ENCODE peak calls at places on chromosome 4, in eight cellular contexts. N, M, T, O, C, V, L and E are unnamed samples.

GRCh38 chr4:24973471-24974251 is 57.1 kb downstream of the LGI2 start:
- DNase-seq in N (no peak), M (no peak), T (no peak), O (no peak), C (no peak), V (no peak), L (no peak), E (no peak)

GRCh38 chr4:33739886-33740285 is 2504.4 kb downstream of the ARAP2 start:
- DNase-seq in N (no peak), M (no peak), T (no peak), O (no peak), C (no peak), V (no peak), L (no peak), E (no peak)

GRCh38 chr4:39446842-39447573 is 11.7 kb downstream of the RPL9 start:
- DNase-seq in N (peak), M (peak), T (peak), O (peak), C (no peak), V (peak), L (peak), E (peak)

GRCh38 chr4:7912826-7913225 is 26.8 kb downstream of the AFAP1 start:
- DNase-seq in N (no peak), M (no peak), T (no peak), O (no peak), C (no peak), V (no peak), L (no peak), E (no peak)

GRCh38 chr4:101597204-101597603 is 193.3 kb upstream of the BANK1 start:
- DNase-seq in N (no peak), M (peak), T (no peak), O (no peak), C (no peak), V (no peak), L (no peak), E (no peak)

GRCh38 chr4:94536649-94537464 is 85.1 kb downstream of the PDLIM5 start:
- DNase-seq in N (no peak), M (no peak), T (no peak), O (no peak), C (no peak), V (no peak), L (no peak), E (no peak)

GRCh38 chr4:178329226-178329872 is 887.1 kb upstream of the AGA start:
- DNase-seq in N (no peak), M (no peak), T (no peak), O (no peak), C (no peak), V (no peak), L (no peak), E (no peak)

GRCh38 chr4:186729856-186730255 is 6.2 kb upstream of the FAT1 start:
- DNase-seq in N (no peak), M (no peak), T (no peak), O (no peak), C (no peak), V (no peak), L (no peak), E (no peak)

GRCh38 chr4:40228497-40229365 is 31.9 kb downstream of the RHOH start:
- DNase-seq in N (no peak), M (no peak), T (no peak), O (no peak), C (no peak), V (no peak), L (no peak), E (no peak)

GRCh38 chr4:184024637-184025036 is 119.5 kb downstream of the STOX2 start:
- DNase-seq in N (no peak), M (no peak), T (no peak), O (no peak), C (no peak), V (no peak), L (no peak), E (no peak)

GRCh38 chr4:142347241-142347640 is 498.9 kb downstream of the INPP4B start:
- DNase-seq in N (peak), M (no peak), T (no peak), O (no peak), C (no peak), V (no peak), L (peak), E (no peak)

GRCh38 chr4:177047070-177047850 is 254.5 kb upstream of the VEGFC start:
- DNase-seq in N (peak), M (peak), T (peak), O (peak), C (peak), V (no peak), L (peak), E (peak)

GRCh38 chr4:109164011-109164410 is 138.4 kb downstream of the COL25A1 start:
- DNase-seq in N (peak), M (no peak), T (no peak), O (no peak), C (no peak), V (no peak), L (peak), E (no peak)

GRCh38 chr4:15482346-15482745 is 12.7 kb downstream of the CC2D2A start:
- DNase-seq in N (no peak), M (no peak), T (no peak), O (no peak), C (no peak), V (no peak), L (no peak), E (no peak)

GRCh38 chr4:176898791-176899190 is 106.1 kb upstream of the VEGFC start:
- DNase-seq in N (no peak), M (no peak), T (no peak), O (no peak), C (no peak), V (no peak), L (no peak), E (no peak)

GRCh38 chr4:105191621-105192210 is 45.0 kb downstream of the TET2 start:
- DNase-seq in N (no peak), M (no peak), T (no peak), O (no peak), C (no peak), V (no peak), L (peak), E (no peak)

GRCh38 chr4:100147198-100147597 is 43.1 kb downstream of the DDIT4L start:
- DNase-seq in N (no peak), M (no peak), T (no peak), O (no peak), C (no peak), V (no peak), L (no peak), E (no peak)

GRCh38 chr4:176404591-176404990 is 84.8 kb downstream of the SPCS3 start:
- DNase-seq in N (no peak), M (no peak), T (no peak), O (no peak), C (no peak), V (no peak), L (peak), E (no peak)

GRCh38 chr4:183988874-183989273 is 83.8 kb downstream of the STOX2 start:
- DNase-seq in N (no peak), M (no peak), T (no peak), O (peak), C (no peak), V (no peak), L (no peak), E (no peak)

GRCh38 chr4:75514949-75515612 is 808 bp downstream of the THAP6 start:
- DNase-seq in N (no peak), M (peak), T (no peak), O (no peak), C (no peak), V (no peak), L (no peak), E (no peak)

GRCh38 chr4:82954212-82954611 is 53.7 kb downstream of the THAP9 start:
- DNase-seq in N (no peak), M (no peak), T (no peak), O (no peak), C (no peak), V (no peak), L (no peak), E (no peak)

GRCh38 chr4:56531149-56531770 is 25.7 kb downstream of the ARL9 start:
- DNase-seq in N (no peak), M (no peak), T (no peak), O (no peak), C (no peak), V (no peak), L (no peak), E (no peak)

GRCh38 chr4:160026720-160027119 is 923.8 kb downstream of the RAPGEF2 start:
- DNase-seq in N (peak), M (no peak), T (no peak), O (no peak), C (no peak), V (no peak), L (peak), E (no peak)

GRCh38 chr4:91256043-91256442 is 1047.7 kb upstream of the GRID2 start:
- DNase-seq in N (no peak), M (no peak), T (no peak), O (no peak), C (no peak), V (peak), L (no peak), E (no peak)

GRCh38 chr4:49032440-49033161 is 46.5 kb downstream of the CWH43 start:
- DNase-seq in N (no peak), M (no peak), T (no peak), O (no peak), C (no peak), V (no peak), L (no peak), E (no peak)

GRCh38 chr4:54228563-54229501 is at the start of gene PDGFRA:
- DNase-seq in N (peak), M (no peak), T (peak), O (peak), C (peak), V (no peak), L (peak), E (no peak)

GRCh38 chr4:148216866-148217814 is 225.1 kb downstream of the NR3C2 start:
- DNase-seq in N (no peak), M (peak), T (no peak), O (no peak), C (no peak), V (no peak), L (peak), E (peak)

GRCh38 chr4:42627887-42628646 is 28.8 kb downstream of the ATP8A1 start:
- DNase-seq in N (no peak), M (peak), T (peak), O (peak), C (no peak), V (no peak), L (no peak), E (peak)

GRCh38 chr4:182143086-182143821 is 99.9 kb upstream of the TENM3 start:
- DNase-seq in N (peak), M (no peak), T (no peak), O (peak), C (no peak), V (no peak), L (peak), E (no peak)

GRCh38 chr4:143482753-143483362 is 30.6 kb upstream of the SMARCA5 start:
- DNase-seq in N (peak), M (no peak), T (peak), O (no peak), C (peak), V (no peak), L (peak), E (no peak)

GRCh38 chr4:79982587-79983327 is 90.3 kb downstream of the ANTXR2 start:
- DNase-seq in N (no peak), M (no peak), T (no peak), O (no peak), C (no peak), V (no peak), L (no peak), E (no peak)

GRCh38 chr4:151841107-151841506 is 80.3 kb upstream of the GATB start:
- DNase-seq in N (no peak), M (no peak), T (no peak), O (no peak), C (no peak), V (no peak), L (no peak), E (no peak)

GRCh38 chr4:164571593-164572385 is 182.1 kb upstream of the SMIM31 start:
- DNase-seq in N (peak), M (no peak), T (no peak), O (no peak), C (no peak), V (peak), L (peak), E (no peak)

GRCh38 chr4:11423465-11423864 is 5.2 kb downstream of the HS3ST1 start:
- DNase-seq in N (no peak), M (no peak), T (no peak), O (peak), C (no peak), V (no peak), L (no peak), E (no peak)
- H3K27ac ChIP-seq in N (no peak), M (no peak), T (no peak), O (no peak), C (no peak), V (no peak), L (no peak), E (no peak)

GRCh38 chr4:111070390-111070789 is 447.5 kb upstream of the PITX2 start:
- DNase-seq in N (no peak), M (no peak), T (no peak), O (no peak), C (no peak), V (no peak), L (no peak), E (no peak)

GRCh38 chr4:111066887-111067286 is 444.0 kb upstream of the PITX2 start:
- DNase-seq in N (peak), M (no peak), T (no peak), O (no peak), C (no peak), V (no peak), L (peak), E (no peak)

GRCh38 chr4:111064342-111064993 is 441.6 kb upstream of the PITX2 start:
- DNase-seq in N (no peak), M (no peak), T (no peak), O (no peak), C (no peak), V (peak), L (peak), E (no peak)

GRCh38 chr4:111066001-111066400 is 443.1 kb upstream of the PITX2 start:
- DNase-seq in N (no peak), M (no peak), T (no peak), O (no peak), C (no peak), V (no peak), L (peak), E (no peak)

GRCh38 chr4:111066447-111066846 is 443.6 kb upstream of the PITX2 start:
- DNase-seq in N (no peak), M (no peak), T (no peak), O (no peak), C (no peak), V (no peak), L (peak), E (no peak)
- H3K27ac ChIP-seq in N (no peak), M (no peak), T (no peak), O (no peak), C (no peak), V (no peak), L (no peak), E (no peak)

GRCh38 chr4:130653842-130654241 is 1557.9 kb downstream of the C4orf33 start:
- DNase-seq in N (no peak), M (no peak), T (no peak), O (no peak), C (no peak), V (no peak), L (no peak), E (no peak)
- H3K27ac ChIP-seq in N (no peak), M (no peak), T (no peak), O (no peak), C (no peak), V (no peak), L (no peak), E (no peak)

GRCh38 chr4:88702780-88703179 is 5.2 kb upstream of the NAP1L5 start:
- DNase-seq in N (no peak), M (no peak), T (no peak), O (no peak), C (no peak), V (no peak), L (no peak), E (no peak)

GRCh38 chr4:88709989-88710388 is 12.4 kb upstream of the NAP1L5 start:
- DNase-seq in N (no peak), M (no peak), T (no peak), O (no peak), C (no peak), V (no peak), L (no peak), E (no peak)

GRCh38 chr4:88705805-88706518 is 8.3 kb upstream of the NAP1L5 start:
- DNase-seq in N (no peak), M (no peak), T (no peak), O (no peak), C (no peak), V (no peak), L (peak), E (no peak)

GRCh38 chr4:88705223-88705622 is 7.6 kb upstream of the NAP1L5 start:
- DNase-seq in N (no peak), M (no peak), T (no peak), O (no peak), C (no peak), V (no peak), L (no peak), E (no peak)

DNA sequence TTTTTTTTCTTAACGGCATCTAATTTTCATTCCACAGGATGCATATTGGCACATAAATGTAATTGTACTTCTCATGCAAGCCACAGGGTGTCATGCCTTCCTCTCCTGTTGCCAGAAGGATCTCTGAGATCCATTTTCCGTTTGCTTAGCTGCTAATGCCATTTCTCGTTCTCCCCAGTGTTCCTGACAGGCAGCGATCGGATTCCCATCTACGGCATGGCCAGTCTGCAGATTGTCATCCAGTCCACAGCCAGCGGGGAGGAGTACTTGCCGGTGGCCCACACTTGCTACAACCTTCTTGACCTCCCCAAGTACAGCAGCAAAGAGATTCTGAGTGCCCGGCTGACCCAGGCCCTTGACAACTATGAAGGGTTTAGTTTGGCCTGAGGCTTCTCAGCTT is 8.9 kb upstream of the NAP1L5 start:
- DNase-seq in N (peak), M (no peak), T (no peak), O (peak), C (peak), V (no peak), L (peak), E (no peak)
- H3K27ac ChIP-seq in N (peak), M (no peak), T (peak), O (no peak), C (no peak), V (no peak), L (peak), E (no peak)

GRCh38 chr4:26272654-26273307 is 48.0 kb upstream of the RBPJ start:
- DNase-seq in N (no peak), M (no peak), T (no peak), O (no peak), C (no peak), V (no peak), L (no peak), E (no peak)
- H3K27ac ChIP-seq in N (no peak), M (no peak), T (no peak), O (no peak), C (no peak), V (no peak), L (no peak), E (no peak)

GRCh38 chr4:71290074-71290473 is 48.7 kb upstream of the SLC4A4 start:
- DNase-seq in N (no peak), M (no peak), T (no peak), O (no peak), C (peak), V (no peak), L (peak), E (no peak)

GRCh38 chr4:71290481-71290880 is 48.3 kb upstream of the SLC4A4 start:
- DNase-seq in N (no peak), M (no peak), T (no peak), O (no peak), C (no peak), V (no peak), L (peak), E (no peak)

GRCh38 chr4:71292228-71292627 is 46.6 kb upstream of the SLC4A4 start:
- DNase-seq in N (no peak), M (no peak), T (no peak), O (no peak), C (no peak), V (no peak), L (no peak), E (no peak)

GRCh38 chr4:71287305-71287704 is 51.5 kb upstream of the SLC4A4 start:
- DNase-seq in N (no peak), M (no peak), T (no peak), O (no peak), C (no peak), V (no peak), L (no peak), E (no peak)

DNA sequence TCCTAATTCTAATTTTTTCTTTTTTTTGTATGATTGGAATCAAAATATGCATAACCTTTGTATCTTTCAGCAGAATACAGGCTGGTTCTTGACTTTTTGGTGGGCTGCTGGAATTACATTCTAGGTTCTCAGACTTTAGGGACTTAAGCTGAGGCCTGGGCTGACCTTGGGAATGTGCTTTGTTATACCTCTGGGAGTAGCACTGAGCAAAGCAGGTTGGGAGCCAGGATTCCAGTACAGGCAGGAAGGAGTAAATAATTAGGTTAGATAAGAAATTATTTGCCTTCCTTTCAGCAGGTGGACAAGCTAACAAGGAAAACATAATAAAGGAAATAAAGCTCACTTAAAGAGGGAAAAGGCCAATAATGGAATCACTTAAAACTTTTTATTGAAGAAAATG is 49.9 kb upstream of the SLC4A4 start:
- DNase-seq in N (no peak), M (no peak), T (no peak), O (no peak), C (no peak), V (no peak), L (no peak), E (peak)
- H3K27ac ChIP-seq in N (no peak), M (no peak), T (no peak), O (no peak), C (no peak), V (no peak), L (peak), E (no peak)

DNA sequence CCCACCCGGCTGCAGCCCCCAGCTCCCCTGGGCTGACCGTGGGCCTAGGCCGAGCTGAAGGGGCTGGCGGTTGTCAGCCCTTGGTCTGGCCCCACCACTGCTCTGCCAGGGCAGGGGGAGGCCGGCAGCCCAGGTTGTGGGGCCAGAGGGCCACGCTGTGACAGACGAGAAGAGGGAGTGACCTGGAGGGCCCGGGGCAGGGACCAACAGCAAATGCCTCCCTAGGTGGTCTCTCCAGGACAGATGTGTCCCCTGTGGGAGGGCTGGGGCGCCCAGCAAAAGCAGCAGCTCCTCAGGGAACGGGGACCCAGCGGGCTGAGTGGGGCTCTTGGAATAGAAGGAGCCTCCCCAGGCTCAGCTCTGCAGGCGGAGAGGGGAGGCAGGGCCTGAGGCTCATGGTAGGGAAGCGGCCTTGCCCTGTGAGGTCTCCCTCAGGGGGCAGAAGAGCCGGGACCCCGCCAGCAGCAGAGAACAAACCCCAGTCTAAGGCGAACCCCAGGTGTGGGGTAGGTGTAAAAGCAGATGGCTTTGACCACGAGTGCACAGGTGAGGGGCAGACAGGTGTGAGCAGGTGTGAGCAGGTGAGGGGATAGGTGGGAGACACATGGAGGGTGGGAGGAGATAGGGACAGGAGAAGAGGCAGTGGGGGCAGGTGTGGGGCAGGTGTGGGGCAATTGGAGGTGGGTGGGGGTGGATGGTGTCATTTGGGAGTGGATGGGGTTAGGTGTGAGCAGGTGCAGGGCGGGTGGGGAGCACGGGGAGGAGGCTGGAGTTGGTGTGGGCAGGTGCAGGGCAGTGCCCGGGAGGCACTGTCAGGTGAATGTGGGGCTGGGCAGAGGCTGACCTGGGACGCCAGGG is 34.1 kb upstream of the SPON2 start:
- DNase-seq in N (no peak), M (no peak), T (no peak), O (peak), C (no peak), V (no peak), L (no peak), E (peak)
- H3K27ac ChIP-seq in N (no peak), M (no peak), T (no peak), O (no peak), C (no peak), V (no peak), L (no peak), E (no peak)

GRCh38 chr4:125313989-125314602 is 659 bp upstream of the FAT4 start:
- DNase-seq in N (peak), M (no peak), T (peak), O (no peak), C (no peak), V (no peak), L (no peak), E (no peak)
- H3K27ac ChIP-seq in N (peak), M (no peak), T (peak), O (no peak), C (peak), V (no peak), L (no peak), E (no peak)